ENCODE peak calls at places on chromosome 6, in five cellular contexts. U is T-cell, A is HEK293T, T is naive B cell, K is NCI-H69. S is an unnamed sample.

GRCh38 chr6:26270121-26270861 is 94.7 kb upstream of the BTN3A2 start:
- DNase-seq in A (no peak), T (no peak), K (peak; percentile 79), U (no peak), S (no peak)

GRCh38 chr6:25027221-25027916 is 91.6 kb upstream of the RIPOR2 start:
- DNase-seq in A (no peak), U (peak; percentile 73), T (peak; percentile 53), K (no peak), S (no peak)

GRCh38 chr6:28137458-28138020 is 4.1 kb upstream of the ZKSCAN8 start:
- DNase-seq in A (no peak), U (no peak), K (peak; percentile 48), T (peak; percentile 71), S (no peak)

GRCh38 chr6:2185056-2185455 is 60.3 kb downstream of the GMDS start:
- DNase-seq in K (no peak), U (no peak), T (no peak), A (no peak), S (no peak)

GRCh38 chr6:143743256-143744166 is 65.7 kb downstream of the PHACTR2 start:
- DNase-seq in U (no peak), A (peak; percentile 60), T (no peak), K (peak; percentile 90), S (peak; percentile 61)

GRCh38 chr6:70667711-70668498 is at the start of gene SMAP1:
- DNase-seq in T (peak; percentile 92), K (peak; percentile 97), U (peak; percentile 82), A (peak; percentile 96), S (peak; percentile 98)

GRCh38 chr6:10417681-10418104 is 2.8 kb upstream of the TFAP2A start:
- DNase-seq in T (no peak), U (no peak), A (no peak), K (no peak), S (no peak)

GRCh38 chr6:160069050-160069454 is 52.6 kb upstream of the SLC22A1 start:
- DNase-seq in K (no peak), U (no peak), T (peak; percentile 79), A (no peak), S (no peak)

GRCh38 chr6:13522639-13523038 is 35.2 kb upstream of the GFOD1 start:
- DNase-seq in K (no peak), U (no peak), A (no peak), T (no peak), S (no peak)

GRCh38 chr6:26141378-26141901 is 54.2 kb downstream of the HFE start:
- DNase-seq in A (no peak), T (no peak), K (peak; percentile 22), U (no peak), S (no peak)

GRCh38 chr6:96725276-96725675 is 112.0 kb downstream of the GPR63 start:
- DNase-seq in U (no peak), K (peak; percentile 25), A (no peak), T (no peak), S (no peak)

GRCh38 chr6:138795809-138796469 is at the start of gene ECT2L:
- DNase-seq in A (no peak), U (no peak), T (no peak), K (peak; percentile 97), S (peak; percentile 91)

GRCh38 chr6:5302995-5303622 is 41.8 kb downstream of the FARS2 start:
- DNase-seq in T (peak; percentile 25), A (peak; percentile 52), K (peak; percentile 90), U (peak; percentile 37), S (peak; percentile 64)